ENCODE peak calls at places on chromosomes 16 and 17, in ten cellular contexts. O is upper lobe of right lung; M is esophagus muscularis mucosa; J is CD4-positive, alpha-beta memory T cell; G is OCI-LY7; C is hepatocyte; A is K562; P is cardiac muscle cell; R is heart left ventricle; T is kidney. H is an unnamed sample.

GRCh38 chr16:23113185-23113584 is 36.1 kb downstream of the USP31 start:
- DNase-seq in O (no peak), M (no peak), J (no peak), G (no peak), C (no peak), A (no peak), P (no peak), R (no peak), T (no peak), H (no peak)

GRCh38 chr17:3973498-3974137 is 9.4 kb upstream of the ATP2A3 start:
- DNase-seq in O (no peak), M (no peak), J (no peak), G (no peak), C (no peak), A (no peak), P (no peak), R (no peak), T (peak; percentile 34), H (no peak)

GRCh38 chr17:47332287-47332686 is 8.5 kb downstream of the EFCAB13 start:
- DNase-seq in O (no peak), M (no peak), J (no peak), G (no peak), C (no peak), A (no peak), P (no peak), R (no peak), T (no peak), H (no peak)

GRCh38 chr16:11461595-11461990 is 116.3 kb downstream of the RMI2 start:
- DNase-seq in O (peak; percentile 36), M (no peak), J (no peak), G (no peak), C (no peak), A (no peak), P (no peak), R (no peak), T (no peak), H (no peak)

GRCh38 chr17:77807746-77808441 is 150.6 kb upstream of the TNRC6C start:
- DNase-seq in O (no peak), M (no peak), J (no peak), G (no peak), C (no peak), A (no peak), P (no peak), R (no peak), T (no peak), H (no peak)

GRCh38 chr16:53429221-53429943 is 4.9 kb upstream of the RBL2 start:
- DNase-seq in O (no peak), M (no peak), J (no peak), G (no peak), C (peak; percentile 48), A (no peak), P (peak; percentile 84), R (no peak), T (no peak), H (no peak)

GRCh38 chr17:65542067-65542466 is 19.4 kb downstream of the AXIN2 start:
- DNase-seq in O (no peak), M (no peak), J (no peak), G (no peak), C (no peak), A (no peak), P (no peak), R (no peak), T (no peak), H (no peak)

GRCh38 chr17:7579839-7580630 is 597 bp downstream of the CD68 start:
- DNase-seq in O (no peak), M (no peak), J (no peak), G (peak; percentile 28), C (no peak), A (no peak), P (no peak), R (no peak), T (peak; percentile 70), H (no peak)

GRCh38 chr16:24145927-24146326 is 110.2 kb upstream of the CACNG3 start:
- DNase-seq in O (no peak), M (no peak), J (no peak), G (no peak), C (no peak), A (no peak), P (no peak), R (no peak), T (no peak), H (no peak)

GRCh38 chr16:10575506-10576130 is 4.8 kb downstream of the EMP2 start:
- DNase-seq in O (no peak), M (no peak), J (no peak), G (no peak), C (no peak), A (no peak), P (peak; percentile 78), R (no peak), T (no peak), H (no peak)

GRCh38 chr16:85157813-85158701 is 45.8 kb upstream of the CIBAR2 start:
- DNase-seq in O (no peak), M (no peak), J (peak; percentile 23), G (no peak), C (no peak), A (no peak), P (no peak), R (no peak), T (no peak), H (peak; percentile 78)

GRCh38 chr17:8846768-8847211 is 20.7 kb downstream of the PIK3R6 start:
- DNase-seq in O (no peak), M (no peak), J (no peak), G (peak; percentile 26), C (peak; percentile 45), A (peak; percentile 46), P (peak; percentile 74), R (peak; percentile 34), T (no peak), H (peak; percentile 51)

GRCh38 chr17:81834831-81835267 is at the start of gene PPP1R27:
- DNase-seq in O (no peak), M (no peak), J (no peak), G (no peak), C (no peak), A (peak; percentile 66), P (no peak), R (no peak), T (peak; percentile 73), H (no peak)

DNA sequence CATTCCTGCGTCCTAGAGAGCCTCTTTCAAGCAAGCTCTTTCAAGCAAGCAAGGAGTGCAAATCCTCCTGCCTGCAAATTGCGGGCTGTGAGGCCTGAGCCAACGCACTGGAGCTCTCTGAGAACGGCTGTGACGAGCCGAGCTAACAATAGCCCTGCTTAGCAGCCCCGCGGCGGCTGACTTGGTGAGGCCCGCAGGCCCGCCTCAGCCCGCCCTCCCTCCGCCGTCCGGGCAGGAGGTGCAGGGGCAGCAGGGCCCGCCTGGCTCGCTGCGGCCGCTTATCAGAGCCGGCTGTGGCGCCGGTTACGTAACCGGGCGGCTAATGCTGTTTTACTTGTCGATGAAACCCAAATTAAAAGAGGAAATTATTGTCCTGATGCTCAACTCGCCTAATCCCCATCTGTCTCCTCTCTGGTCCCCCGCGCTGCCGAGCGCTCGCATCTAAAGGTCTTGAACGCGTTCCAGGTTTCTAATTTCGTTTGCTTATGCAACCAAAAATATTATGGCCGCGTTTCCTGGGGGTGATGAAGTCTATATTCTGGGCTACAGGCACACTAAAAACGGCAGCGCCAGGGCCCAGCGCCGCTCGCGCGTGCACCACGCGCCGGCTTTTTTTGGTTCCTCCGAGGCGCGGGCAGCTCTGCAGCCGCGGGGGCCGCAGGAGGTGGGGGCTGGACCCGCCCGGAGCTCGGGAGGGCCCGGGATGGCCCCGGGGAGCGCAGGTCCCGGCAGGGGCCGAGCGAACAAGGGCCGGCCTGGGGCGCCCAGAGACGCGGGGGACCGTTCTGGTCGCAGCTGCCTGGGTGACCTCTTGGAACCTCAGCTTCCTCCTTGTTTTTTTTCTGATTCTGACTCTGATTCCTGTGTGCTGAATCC is 65.1 kb upstream of the TOB1 start:
- DNase-seq in O (peak; percentile 93), M (no peak), J (peak; percentile 57), G (peak; percentile 74), C (peak; percentile 91), A (peak; percentile 72), P (peak; percentile 94), R (peak; percentile 89), T (peak; percentile 95), H (peak; percentile 66)
- H3K4me3 ChIP-seq in O (peak overlapping the region; percentile 58), M (peak overlapping the region; percentile 59), J (peak overlapping the region; percentile 45), G (peak overlapping the region; percentile 57), C (peak overlapping the region; percentile 4), A (peak overlapping the region; percentile 28), P (peak overlapping the region; percentile 24), R (peak overlapping the region; percentile 39), T (peak overlapping the region; percentile 57), H (peak overlapping the region; percentile 46)

DNA sequence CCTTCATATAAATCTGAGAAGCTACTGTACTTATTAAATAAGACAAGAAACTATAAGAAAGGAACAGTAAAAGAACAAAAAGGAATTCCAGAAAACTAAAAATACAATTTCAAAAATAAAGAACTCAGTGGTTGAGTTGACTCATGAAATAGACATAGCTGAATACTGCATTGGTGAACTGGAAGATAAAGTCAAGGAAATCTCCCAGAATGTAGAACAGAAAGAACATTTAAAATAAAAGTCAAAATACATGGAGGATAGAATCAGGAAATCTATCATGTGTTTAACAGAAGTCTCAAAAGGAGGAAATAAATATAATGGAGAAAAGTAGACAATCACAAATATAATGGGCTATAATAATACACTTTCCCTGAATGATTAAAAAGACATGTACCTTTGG is 136.4 kb upstream of the PMFBP1 start:
- DNase-seq in O (no peak), M (no peak), J (no peak), G (no peak), C (no peak), A (no peak), P (no peak), R (no peak), T (no peak), H (no peak)
- H3K9me3 ChIP-seq in O (no peaks in the 10 kb centered on the region), M (no peaks in the 10 kb centered on the region), J (no peaks in the 10 kb centered on the region), G (no peaks in the 10 kb centered on the region), C (no peaks in the 10 kb centered on the region), A (no peaks in the 10 kb centered on the region), P (no peaks in the 10 kb centered on the region), R (peaks cover 18% of the 10 kb centered on the region), T (peaks cover 2% of the 10 kb centered on the region), H (peaks cover 27% of the 10 kb centered on the region)

DNA sequence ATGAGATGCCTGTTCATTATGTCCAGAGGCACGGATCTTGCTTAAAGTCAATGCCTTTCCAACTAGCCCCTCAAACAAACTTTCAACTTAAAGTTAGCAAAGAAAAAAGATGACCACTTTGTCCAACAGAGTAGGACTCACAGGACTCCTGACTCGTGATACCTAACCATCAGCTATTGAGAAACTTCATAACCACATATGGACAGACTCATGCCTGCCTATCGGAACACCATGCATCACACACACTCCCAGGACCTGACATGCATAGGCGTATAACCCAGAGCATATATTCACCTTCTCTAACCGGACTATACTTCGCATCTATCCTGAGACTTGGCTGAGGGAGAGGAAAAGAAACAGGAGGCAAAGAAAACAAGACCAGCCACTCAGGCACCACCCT is 2.3 kb downstream of the PIP4K2B start:
- DNase-seq in O (no peak), M (no peak), J (no peak), G (no peak), C (no peak), A (no peak), P (peak; percentile 17), R (no peak), T (no peak), H (no peak)
- H3K4me3 ChIP-seq in O (peak overlapping the region; percentile 62), M (peak overlapping the region; percentile 78), J (no peak overlapping the region), G (no peak overlapping the region), C (no peak overlapping the region), A (no peak overlapping the region), P (no peak overlapping the region), R (no peak overlapping the region), T (peak overlapping the region; percentile 69), H (no peak overlapping the region)

DNA sequence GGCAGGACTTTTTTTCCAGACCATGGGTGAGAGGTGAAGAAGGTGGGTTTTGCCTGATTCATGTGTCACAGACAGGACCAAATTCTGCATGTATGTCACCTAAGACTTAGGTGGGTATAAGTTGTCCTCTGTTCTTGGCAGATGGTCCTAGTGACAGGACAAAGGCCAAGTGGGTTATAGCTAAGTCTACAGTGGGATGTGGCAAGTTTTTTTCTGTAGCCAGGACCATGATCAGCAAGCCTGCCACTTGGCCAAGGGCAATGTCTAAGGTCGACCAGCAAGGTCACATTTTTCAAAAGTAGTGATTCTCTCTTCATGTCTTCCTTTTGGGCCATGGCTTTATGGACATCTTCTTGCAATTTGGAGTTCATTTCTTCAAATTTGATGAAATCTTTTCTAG is 20.2 kb downstream of the ZNF267 start:
- DNase-seq in O (no peak), M (no peak), J (no peak), G (no peak), C (no peak), A (no peak), P (no peak), R (no peak), T (no peak), H (no peak)
- H3K9me3 ChIP-seq in O (peaks cover 19% of the 10 kb centered on the region), M (peaks cover 17% of the 10 kb centered on the region), J (no peaks in the 10 kb centered on the region), G (peaks cover 71% of the 10 kb centered on the region), C (peaks cover 40% of the 10 kb centered on the region), A (peaks cover 64% of the 10 kb centered on the region), P (no peaks in the 10 kb centered on the region), R (peaks cover 36% of the 10 kb centered on the region), T (peaks cover 4% of the 10 kb centered on the region), H (peaks cover 77% of the 10 kb centered on the region)

H was measured in NT2/D1.